ENCODE peak calls at places on chromosomes 7 and 10, in ten cellular contexts. C, T, U, F, H, P, J, V, I and O are unnamed samples.

GRCh38 chr7:75611557-75612178 is 119.5 kb downstream of the SPDYE5 start:
- DNase-seq in C (peak), T (no peak), U (peak), F (peak), H (no peak), P (no peak), J (peak), V (peak), I (no peak), O (peak)

GRCh38 chr7:19114591-19114855 is 2.9 kb downstream of the TWIST1 start:
- DNase-seq in C (no peak), T (no peak), U (no peak), F (no peak), H (no peak), P (no peak), J (no peak), V (no peak), I (no peak), O (no peak)

GRCh38 chr7:134942690-134943466 is 43.4 kb upstream of the AGBL3 start:
- DNase-seq in C (no peak), T (no peak), U (no peak), F (no peak), H (no peak), P (no peak), J (no peak), V (no peak), I (no peak), O (no peak)

GRCh38 chr7:105788816-105789349 is 87.5 kb downstream of the ATXN7L1 start:
- DNase-seq in C (no peak), T (no peak), U (no peak), F (no peak), H (no peak), P (no peak), J (peak), V (no peak), I (no peak), O (no peak)

GRCh38 chr10:96747734-96748550 is 27.6 kb upstream of the PIK3AP1 start:
- DNase-seq in C (no peak), T (no peak), U (no peak), F (no peak), H (no peak), P (peak), J (no peak), V (no peak), I (no peak), O (peak)

GRCh38 chr10:77799352-77799751 is 127.2 kb downstream of the DLG5 start:
- DNase-seq in C (no peak), T (no peak), U (no peak), F (no peak), H (no peak), P (no peak), J (no peak), V (no peak), I (peak), O (no peak)

GRCh38 chr10:85786401-85786899 is 580.1 kb downstream of the GRID1 start:
- DNase-seq in C (no peak), T (no peak), U (no peak), F (no peak), H (no peak), P (no peak), J (peak), V (no peak), I (no peak), O (no peak)

GRCh38 chr7:28872226-28872625 is 85.9 kb downstream of the TRIL start:
- DNase-seq in C (no peak), T (no peak), U (no peak), F (no peak), H (no peak), P (no peak), J (no peak), V (no peak), I (no peak), O (no peak)

GRCh38 chr10:74207681-74208080 is 56.7 kb downstream of the ADK start:
- DNase-seq in C (no peak), T (no peak), U (no peak), F (no peak), H (no peak), P (no peak), J (no peak), V (no peak), I (no peak), O (no peak)

GRCh38 chr7:139960158-139960557 is 102.6 kb downstream of the PARP12 start:
- DNase-seq in C (no peak), T (no peak), U (no peak), F (no peak), H (peak), P (no peak), J (no peak), V (no peak), I (peak), O (no peak)

GRCh38 chr10:89296227-89296648 is 5.6 kb upstream of the IFIT2 start:
- DNase-seq in C (no peak), T (peak), U (no peak), F (no peak), H (no peak), P (no peak), J (no peak), V (no peak), I (peak), O (peak)

GRCh38 chr7:50307368-50308012 is 3.0 kb downstream of the IKZF1 start:
- DNase-seq in C (peak), T (no peak), U (no peak), F (no peak), H (no peak), P (no peak), J (peak), V (no peak), I (no peak), O (no peak)

GRCh38 chr7:148299335-148299734 is 291.2 kb upstream of the C7orf33 start:
- DNase-seq in C (no peak), T (no peak), U (no peak), F (no peak), H (no peak), P (no peak), J (no peak), V (no peak), I (no peak), O (no peak)

GRCh38 chr10:68578945-68579344 is 18.8 kb downstream of the TET1 start:
- DNase-seq in C (no peak), T (no peak), U (no peak), F (no peak), H (no peak), P (no peak), J (no peak), V (no peak), I (peak), O (no peak)

GRCh38 chr7:73831656-73832579 is 1.1 kb downstream of the CLDN4 start:
- DNase-seq in C (no peak), T (no peak), U (no peak), F (no peak), H (no peak), P (no peak), J (peak), V (no peak), I (no peak), O (no peak)

GRCh38 chr10:102773320-102773719 is 29.6 kb downstream of the WBP1L start:
- DNase-seq in C (no peak), T (no peak), U (no peak), F (no peak), H (no peak), P (no peak), J (no peak), V (no peak), I (peak), O (no peak)

GRCh38 chr10:44982114-44982460 is 3.5 kb upstream of the DEPP1 start:
- DNase-seq in C (peak), T (no peak), U (peak), F (no peak), H (no peak), P (no peak), J (no peak), V (peak), I (no peak), O (peak)

GRCh38 chr10:18196806-18197550 is 56.8 kb downstream of the CACNB2 start:
- DNase-seq in C (no peak), T (no peak), U (no peak), F (no peak), H (no peak), P (no peak), J (no peak), V (no peak), I (no peak), O (no peak)

GRCh38 chr10:10855178-10855577 is 162.5 kb upstream of the CELF2 start:
- DNase-seq in C (no peak), T (no peak), U (no peak), F (no peak), H (no peak), P (no peak), J (no peak), V (no peak), I (no peak), O (no peak)

GRCh38 chr7:32066441-32066840 is 3.8 kb downstream of the PDE1C start:
- DNase-seq in C (no peak), T (no peak), U (no peak), F (no peak), H (no peak), P (no peak), J (no peak), V (no peak), I (peak), O (no peak)

DNA sequence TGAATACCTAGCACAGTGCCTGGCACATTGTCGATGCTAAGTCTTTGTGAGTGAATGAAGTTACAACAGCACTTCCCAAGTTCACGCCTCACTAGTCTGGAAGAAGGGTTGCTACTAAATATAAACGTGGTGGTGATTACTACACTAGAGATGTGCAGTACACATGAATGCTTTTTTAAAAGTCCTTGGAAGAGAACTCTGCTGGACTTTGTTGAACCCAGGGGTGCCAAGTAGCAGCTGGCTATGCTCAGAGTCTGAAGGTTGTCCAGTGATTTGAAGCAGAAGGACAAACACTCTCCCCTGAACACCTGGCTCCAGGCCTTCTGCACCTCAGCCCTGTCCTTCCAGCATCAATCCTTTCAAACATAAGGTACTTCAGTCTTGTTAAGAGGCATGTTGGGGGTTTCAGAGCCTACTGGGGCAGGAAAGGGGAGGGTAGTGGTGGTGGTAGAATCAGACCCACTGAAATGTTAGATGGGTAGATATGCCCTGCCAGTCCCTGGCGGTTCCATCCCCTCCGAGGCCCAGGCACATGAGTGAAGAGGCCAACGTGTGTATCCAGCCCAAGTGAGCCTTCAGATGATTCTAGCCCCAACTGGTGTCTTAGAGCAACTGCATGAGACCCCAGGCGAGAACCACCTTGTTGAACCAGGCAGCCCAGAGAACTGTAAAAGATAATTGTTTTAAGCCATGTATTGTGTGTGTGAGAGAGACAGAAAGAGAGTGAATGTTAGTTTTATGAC is 94.4 kb downstream of the TAX1BP1 start:
- DNase-seq in C (no peak), T (no peak), U (no peak), F (no peak), H (no peak), P (no peak), J (peak), V (no peak), I (no peak), O (no peak)
- TF ChIP-seq CTCF in C (no peak), T (no peak), U (no peak), F (no peak), H (no peak), P (no peak), J (no peak), V (no peak), I (no peak), O (no peak)

GRCh38 chr10:6669269-6669859 is 89.3 kb upstream of the PRKCQ start:
- DNase-seq in C (no peak), T (peak), U (no peak), F (peak), H (peak), P (no peak), J (peak), V (no peak), I (peak), O (no peak)
- TF ChIP-seq CTCF in C (no peak), T (peak), U (peak), F (peak), H (peak), P (peak), J (peak), V (peak), I (peak), O (peak)

GRCh38 chr7:92835140-92835850 is 1.1 kb downstream of the CDK6 start:
- DNase-seq in C (peak), T (no peak), U (peak), F (peak), H (peak), P (peak), J (peak), V (peak), I (peak), O (peak)

GRCh38 chr7:92832623-92833023 is 3.8 kb downstream of the CDK6 start:
- DNase-seq in C (no peak), T (no peak), U (no peak), F (no peak), H (no peak), P (no peak), J (no peak), V (no peak), I (no peak), O (no peak)

GRCh38 chr7:92833024-92833765 is 3.2 kb downstream of the CDK6 start:
- DNase-seq in C (peak), T (no peak), U (peak), F (peak), H (peak), P (peak), J (peak), V (peak), I (peak), O (peak)

GRCh38 chr7:92834661-92835139 is 1.7 kb downstream of the CDK6 start:
- DNase-seq in C (no peak), T (no peak), U (no peak), F (peak), H (no peak), P (peak), J (peak), V (no peak), I (no peak), O (no peak)

GRCh38 chr7:92833766-92834605 is 2.4 kb downstream of the CDK6 start:
- DNase-seq in C (peak), T (peak), U (peak), F (peak), H (peak), P (peak), J (peak), V (peak), I (peak), O (peak)
- TF ChIP-seq CTCF in C (no peak), T (peak), U (no peak), F (no peak), H (no peak), P (peak), J (no peak), V (no peak), I (peak), O (no peak)

GRCh38 chr7:71785216-71785615 is 626.9 kb downstream of the CALN1 start:
- DNase-seq in C (no peak), T (no peak), U (no peak), F (no peak), H (no peak), P (no peak), J (no peak), V (no peak), I (no peak), O (no peak)
- TF ChIP-seq CTCF in C (no peak), T (no peak), U (no peak), F (no peak), H (no peak), P (no peak), J (peak), V (no peak), I (no peak), O (no peak)

GRCh38 chr10:13592306-13592705 is 5.5 kb downstream of the PRPF18 start:
- DNase-seq in C (no peak), T (no peak), U (no peak), F (no peak), H (no peak), P (no peak), J (no peak), V (no peak), I (no peak), O (no peak)

GRCh38 chr10:13590886-13591285 is 4.1 kb downstream of the PRPF18 start:
- DNase-seq in C (no peak), T (no peak), U (no peak), F (no peak), H (no peak), P (no peak), J (no peak), V (no peak), I (no peak), O (no peak)

GRCh38 chr10:13586676-13587355 is at the start of gene PRPF18:
- DNase-seq in C (peak), T (peak), U (peak), F (peak), H (peak), P (peak), J (peak), V (peak), I (peak), O (peak)

GRCh38 chr10:13587367-13587766 is 602 bp downstream of the PRPF18 start:
- DNase-seq in C (peak), T (no peak), U (peak), F (no peak), H (no peak), P (peak), J (peak), V (no peak), I (no peak), O (no peak)

GRCh38 chr10:13589316-13589715 is 2.6 kb downstream of the PRPF18 start:
- DNase-seq in C (no peak), T (no peak), U (no peak), F (no peak), H (no peak), P (no peak), J (peak), V (no peak), I (no peak), O (no peak)
- TF ChIP-seq CTCF in C (no peak), T (no peak), U (no peak), F (no peak), H (no peak), P (peak), J (peak), V (no peak), I (peak), O (no peak)